ENCODE peak calls at places on chromosomes 2 and 18, in ten cellular contexts. I is fibroblast of lung; S is ELR; K is left cardiac atrium; V is endothelial cell; D is stimulated activated CD4-positive, alpha-beta T cell treated with anti-CD3 and anti-CD28 coated beads, TNF-alpha, amount 100 ng/mL, for 4 hours; E is body of pancreas; Z is SK-N-DZ; L is SW480; R is COR-L47. O is an unnamed sample.

GRCh38 chr2:128447538-128447885 is 128.8 kb upstream of the HS6ST1 start:
- DNase-seq in L (no peak), I (no peak), D (no peak), K (no peak), E (no peak), S (no peak), Z (no peak), V (peak), R (no peak), O (no peak)

GRCh38 chr2:85323351-85323987 is 4.3 kb downstream of the TGOLN2 start:
- DNase-seq in L (no peak), S (no peak), R (no peak), E (no peak), Z (no peak), K (no peak), D (no peak), V (no peak), I (no peak), O (no peak)

GRCh38 chr2:181457741-181458425 is 697 bp downstream of the ITGA4 start:
- DNase-seq in S (peak), I (peak), Z (peak), R (no peak), E (peak), V (peak), D (peak), L (no peak), K (peak), O (peak)

GRCh38 chr2:226835420-226835795 is 446 bp upstream of the RHBDD1 start:
- DNase-seq in K (no peak), L (no peak), S (no peak), R (peak), Z (no peak), E (no peak), D (no peak), V (peak), I (no peak), O (no peak)

GRCh38 chr2:54308186-54308585 is 52.2 kb upstream of the TSPYL6 start:
- DNase-seq in R (no peak), V (no peak), K (no peak), S (no peak), D (no peak), L (no peak), I (peak), E (no peak), Z (no peak), O (no peak)

GRCh38 chr2:85506768-85507181 is 32.2 kb upstream of the MAT2A start:
- DNase-seq in V (no peak), K (no peak), L (no peak), D (no peak), R (no peak), Z (no peak), S (no peak), I (peak), E (no peak), O (no peak)

GRCh38 chr18:6975084-6975483 is 142.5 kb downstream of the LAMA1 start:
- DNase-seq in L (no peak), S (no peak), E (no peak), K (no peak), Z (no peak), I (no peak), V (no peak), R (no peak), D (no peak), O (no peak)

GRCh38 chr2:236535024-236535423 is 34.6 kb upstream of the ACKR3 start:
- DNase-seq in D (no peak), V (no peak), S (peak), I (peak), L (no peak), K (no peak), R (no peak), E (no peak), Z (no peak), O (peak)

GRCh38 chr2:20664431-20665260 is 2.3 kb upstream of the GDF7 start:
- DNase-seq in D (no peak), Z (no peak), V (no peak), S (no peak), L (no peak), R (no peak), I (no peak), E (no peak), K (no peak), O (no peak)

GRCh38 chr2:19810637-19811036 is 91.1 kb downstream of the TTC32 start:
- DNase-seq in E (no peak), L (no peak), V (no peak), K (peak), I (no peak), R (no peak), S (no peak), Z (no peak), D (no peak), O (no peak)

GRCh38 chr2:168456526-168457176 is 579 bp downstream of the CERS6 start:
- DNase-seq in I (peak), D (peak), E (peak), K (peak), L (peak), R (peak), V (peak), S (peak), Z (peak), O (peak)

GRCh38 chr18:48777026-48777736 is 173.6 kb downstream of the SMAD7 start:
- DNase-seq in I (peak), L (no peak), E (peak), S (peak), Z (peak), K (peak), V (peak), D (peak), R (peak), O (peak)

GRCh38 chr2:75065402-75066008 is 107.1 kb downstream of the POLE4 start:
- DNase-seq in D (no peak), S (peak), K (no peak), L (no peak), Z (no peak), I (peak), V (no peak), E (no peak), R (no peak), O (peak)

GRCh38 chr18:3333056-3333720 is 71.3 kb downstream of the MYL12B start:
- DNase-seq in D (no peak), K (no peak), E (no peak), V (no peak), L (no peak), R (no peak), I (no peak), S (no peak), Z (no peak), O (no peak)

GRCh38 chr2:70044290-70045040 is 42.8 kb upstream of the PCBP1 start:
- DNase-seq in K (no peak), V (no peak), I (no peak), R (peak), S (no peak), D (no peak), L (peak), Z (no peak), E (no peak), O (no peak)

GRCh38 chr2:127675335-127676261 is at the start of gene LIMS2:
- DNase-seq in E (peak), V (no peak), Z (no peak), D (no peak), L (peak), R (peak), I (peak), S (peak), K (peak), O (peak)

GRCh38 chr2:226529556-226529955 is 270.1 kb downstream of the IRS1 start:
- DNase-seq in L (no peak), V (no peak), D (no peak), I (no peak), R (no peak), E (no peak), K (no peak), Z (no peak), S (no peak), O (no peak)

GRCh38 chr2:144650886-144651285 is 131.0 kb upstream of the ZEB2 start:
- DNase-seq in Z (peak), E (no peak), L (no peak), R (no peak), D (no peak), I (no peak), V (no peak), K (no peak), S (no peak), O (no peak)

GRCh38 chr2:47654790-47655562 is 128.0 kb upstream of the MSH6 start:
- DNase-seq in I (no peak), V (no peak), K (no peak), R (no peak), E (no peak), D (no peak), L (peak), S (peak), Z (no peak), O (peak)

GRCh38 chr2:149877064-149877463 is 289.5 kb upstream of the MMADHC start:
- DNase-seq in K (no peak), I (no peak), D (no peak), V (no peak), S (no peak), Z (no peak), L (no peak), R (no peak), E (no peak), O (no peak)

GRCh38 chr18:36188912-36189311 is 1.6 kb downstream of the MOCOS start:
- DNase-seq in D (no peak), K (no peak), I (no peak), E (no peak), Z (no peak), R (no peak), S (no peak), L (no peak), V (no peak), O (no peak)

GRCh38 chr2:210782222-210782621 is 225.8 kb downstream of the CPS1 start:
- DNase-seq in R (no peak), I (no peak), S (no peak), L (no peak), K (no peak), D (no peak), Z (no peak), V (no peak), E (no peak), O (no peak)

GRCh38 chr2:95345415-95346235 is 48.5 kb downstream of the KCNIP3 start:
- DNase-seq in K (peak), S (peak), I (peak), Z (peak), D (peak), L (peak), R (peak), V (peak), E (peak), O (peak)

GRCh38 chr18:68721681-68722583 is 7.0 kb upstream of the TMX3 start:
- DNase-seq in R (no peak), K (no peak), Z (no peak), E (no peak), S (no peak), L (no peak), I (no peak), V (no peak), D (no peak), O (no peak)

GRCh38 chr18:79988925-79989361 is 580 bp upstream of the TXNL4A start:
- DNase-seq in V (no peak), S (peak), I (peak), Z (no peak), R (no peak), L (peak), D (no peak), K (peak), E (peak), O (peak)

GRCh38 chr2:162174778-162175177 is 22.7 kb upstream of the GCG start:
- DNase-seq in K (no peak), I (no peak), V (no peak), R (no peak), L (no peak), E (no peak), Z (no peak), D (no peak), S (peak), O (no peak)

GRCh38 chr18:43625582-43625981 is 348.3 kb upstream of the SYT4 start:
- DNase-seq in I (no peak), L (no peak), S (no peak), V (no peak), D (no peak), R (no peak), E (no peak), K (no peak), Z (peak), O (no peak)